ENCODE peak calls at places on chromosomes 16 and 17, in four cellular contexts. E, G, V and L are unnamed samples.

GRCh38 chr17:30031214-30031869 is 85.3 kb upstream of the NSRP1 start:
- DNase-seq in V (no peak), E (no peak), G (no peak), L (no peak)

GRCh38 chr17:70041575-70041974 is 33.5 kb upstream of the KCNJ16 start:
- DNase-seq in V (no peak), E (no peak), G (no peak), L (no peak)

GRCh38 chr17:14205992-14206461 is 30.6 kb downstream of the CDRT15 start:
- DNase-seq in V (peak), G (no peak), E (no peak), L (no peak)

GRCh38 chr17:49880291-49881053 is 32.6 kb upstream of the TAC4 start:
- DNase-seq in V (peak), E (no peak), G (peak), L (peak)

GRCh38 chr17:81941484-81942166 is 4.5 kb upstream of the PYCR1 start:
- DNase-seq in G (no peak), V (no peak), E (no peak), L (no peak)

GRCh38 chr16:74775255-74775654 is 635 bp upstream of the FA2H start:
- DNase-seq in E (no peak), V (no peak), G (no peak), L (no peak)

GRCh38 chr17:46810837-46811236 is 7.7 kb downstream of the WNT3 start:
- DNase-seq in E (no peak), G (no peak), V (no peak), L (no peak)

GRCh38 chr17:17819561-17819995 is 17.2 kb downstream of the SREBF1 start:
- DNase-seq in V (peak), E (no peak), G (peak), L (peak)

GRCh38 chr16:1309888-1310831 is 724 bp downstream of the UBE2I start:
- DNase-seq in V (peak), G (peak), E (no peak), L (no peak)

GRCh38 chr17:69961488-69962145 is 113.4 kb upstream of the KCNJ16 start:
- DNase-seq in V (no peak), G (no peak), E (no peak), L (no peak)

GRCh38 chr16:17177968-17178880 is 292.5 kb downstream of the XYLT1 start:
- DNase-seq in E (no peak), V (no peak), G (peak), L (no peak)

GRCh38 chr16:67447508-67448076 is 16.7 kb downstream of the HSD11B2 start:
- DNase-seq in V (peak), G (no peak), E (no peak), L (no peak)

GRCh38 chr16:31833047-31833446 is 40.6 kb upstream of the ZNF267 start:
- DNase-seq in G (no peak), E (no peak), V (no peak), L (no peak)

GRCh38 chr17:46874906-46875305 is 23.5 kb downstream of the WNT9B start:
- DNase-seq in G (no peak), V (no peak), E (no peak), L (no peak)

GRCh38 chr16:31081428-31082351 is 7.1 kb downstream of the PRSS53 start:
- DNase-seq in E (no peak), G (no peak), V (no peak), L (no peak)

GRCh38 chr17:19003966-19004600 is 481 bp downstream of the FAM83G start:
- DNase-seq in E (no peak), V (peak), G (peak), L (no peak)

GRCh38 chr17:15268465-15268864 is 3.3 kb upstream of the PMP22 start:
- DNase-seq in E (no peak), G (peak), V (no peak), L (no peak)

GRCh38 chr16:69872888-69873287 is 78.2 kb upstream of the CLEC18A start:
- DNase-seq in G (no peak), V (no peak), E (no peak), L (no peak)

GRCh38 chr16:9226924-9227323 is 135.5 kb downstream of the HAPSTR1 start:
- DNase-seq in V (no peak), E (no peak), G (no peak), L (no peak)

GRCh38 chr16:30633526-30633925 is 17.2 kb upstream of the PRR14 start:
- DNase-seq in E (no peak), G (no peak), V (no peak), L (no peak)

GRCh38 chr16:81826523-81826922 is 47.4 kb downstream of the PLCG2 start:
- DNase-seq in G (no peak), V (no peak), E (no peak), L (no peak)

GRCh38 chr17:18225121-18225561 is 294 bp upstream of the LLGL1 start:
- DNase-seq in V (peak), G (peak), E (peak), L (peak)

GRCh38 chr16:83966153-83966696 is 1.8 kb upstream of the NECAB2 start:
- DNase-seq in E (no peak), G (no peak), V (no peak), L (no peak)

GRCh38 chr17:45146616-45147101 is 1.6 kb upstream of the HEXIM1 start:
- DNase-seq in V (no peak), G (peak), E (no peak), L (no peak)

GRCh38 chr17:48912476-48912875 is 4.3 kb downstream of the UBE2Z start:
- DNase-seq in E (no peak), V (no peak), G (no peak), L (no peak)

GRCh38 chr16:29996773-29997250 is 771 bp downstream of the INO80E start:
- DNase-seq in G (no peak), V (no peak), E (no peak), L (no peak)

GRCh38 chr16:82293671-82294070 is 123.6 kb upstream of the MPHOSPH6 start:
- DNase-seq in E (no peak), V (no peak), G (no peak), L (no peak)

GRCh38 chr17:35170968-35171771 is 23.0 kb downstream of the SLC35G3 start:
- DNase-seq in G (no peak), V (peak), E (no peak), L (no peak)

GRCh38 chr17:78781339-78782304 is at the start of gene CYTH1:
- DNase-seq in V (peak), G (no peak), E (no peak), L (no peak)

GRCh38 chr17:75346906-75347305 is 57.7 kb upstream of the SLC25A19 start:
- DNase-seq in E (no peak), G (peak), V (no peak), L (peak)
- H3K4me3 ChIP-seq in E (no peak), G (no peak), V (peak), L (no peak)

GRCh38 chr17:77364381-77364911 is 223.7 kb downstream of the SEC14L1 start:
- DNase-seq in E (no peak), G (no peak), V (no peak), L (no peak)

GRCh38 chr17:77364941-77365583 is 224.3 kb downstream of the SEC14L1 start:
- DNase-seq in V (no peak), E (no peak), G (no peak), L (no peak)

GRCh38 chr17:77366558-77367245 is 225.9 kb downstream of the SEC14L1 start:
- DNase-seq in E (no peak), G (peak), V (no peak), L (no peak)

GRCh38 chr17:77366206-77366557 is 225.4 kb downstream of the SEC14L1 start:
- DNase-seq in E (no peak), G (no peak), V (no peak), L (no peak)

DNA sequence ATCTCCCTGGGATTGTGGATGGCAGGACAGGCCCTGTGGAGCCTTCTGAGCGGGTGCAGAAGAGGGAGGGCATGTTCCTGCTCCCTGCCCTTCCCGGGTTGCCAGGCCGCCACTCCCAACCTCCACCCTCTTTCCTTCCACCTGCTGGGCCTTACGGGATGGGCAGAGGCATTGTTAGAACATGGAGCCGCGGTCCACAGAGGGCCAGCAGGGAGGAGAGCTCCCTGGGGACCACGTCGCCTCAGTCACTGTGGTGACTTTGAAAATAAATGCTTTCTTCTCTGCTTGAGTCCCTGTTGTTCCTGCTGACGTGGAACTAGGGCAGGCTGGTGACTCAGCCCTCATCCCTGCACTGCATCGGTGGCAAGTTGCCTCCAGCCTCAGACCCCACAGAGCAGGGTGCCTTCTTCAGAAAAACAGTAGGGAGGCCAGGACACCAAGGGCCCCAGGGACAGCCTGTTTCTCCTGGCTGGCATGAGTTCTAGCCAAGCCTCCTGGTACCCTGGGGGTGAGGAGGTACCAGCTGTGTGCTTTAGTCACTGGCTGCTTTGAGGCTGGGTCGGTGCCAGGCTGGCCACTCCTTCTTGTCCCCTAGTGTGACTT is 224.9 kb downstream of the SEC14L1 start:
- DNase-seq in G (peak), E (peak), V (peak), L (peak)
- H3K4me3 ChIP-seq in G (no peak), E (peak), V (no peak), L (no peak)

GRCh38 chr17:42180922-42181850 is at the start of gene KCNH4:
- DNase-seq in G (peak), E (peak), V (peak), L (peak)
- H3K4me3 ChIP-seq in G (no peak), E (peak), V (peak), L (peak)

GRCh38 chr17:74633261-74633783 is 9.8 kb upstream of the CD300E start:
- DNase-seq in E (no peak), G (no peak), V (no peak), L (no peak)
- H3K4me3 ChIP-seq in E (no peak), G (no peak), V (no peak), L (no peak)

GRCh38 chr17:20922128-20922670 is 120.6 kb downstream of the USP22 start:
- DNase-seq in G (peak), V (no peak), E (no peak), L (no peak)

GRCh38 chr17:20920813-20921199 is 122.0 kb downstream of the USP22 start:
- DNase-seq in E (no peak), V (no peak), G (peak), L (no peak)

GRCh38 chr17:20914658-20915057 is 128.2 kb downstream of the USP22 start:
- DNase-seq in V (no peak), E (no peak), G (no peak), L (no peak)

GRCh38 chr17:20919990-20920812 is 122.6 kb downstream of the USP22 start:
- DNase-seq in E (no peak), G (peak), V (no peak), L (no peak)

DNA sequence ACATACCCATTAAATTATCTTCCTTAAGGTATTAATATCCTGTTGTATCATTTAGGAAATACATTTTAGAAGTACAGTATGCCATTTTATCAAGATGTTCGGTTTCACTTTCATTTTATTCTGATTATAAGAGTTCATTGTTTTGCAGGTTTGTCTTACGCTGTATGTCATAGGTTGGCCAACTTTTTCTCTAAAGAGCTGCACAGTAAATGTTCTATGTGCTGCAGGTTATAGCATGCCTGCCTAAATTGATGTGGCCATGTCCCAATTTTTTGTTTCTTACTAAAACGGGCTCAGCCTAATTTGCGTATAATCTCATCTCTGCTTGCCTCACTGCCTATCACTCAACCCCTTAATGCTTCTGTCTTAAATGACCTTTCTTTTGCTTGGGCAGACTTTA is 126.4 kb downstream of the USP22 start:
- DNase-seq in V (no peak), G (no peak), E (no peak), L (no peak)
- H3K4me3 ChIP-seq in V (peak), G (no peak), E (no peak), L (no peak)

DNA sequence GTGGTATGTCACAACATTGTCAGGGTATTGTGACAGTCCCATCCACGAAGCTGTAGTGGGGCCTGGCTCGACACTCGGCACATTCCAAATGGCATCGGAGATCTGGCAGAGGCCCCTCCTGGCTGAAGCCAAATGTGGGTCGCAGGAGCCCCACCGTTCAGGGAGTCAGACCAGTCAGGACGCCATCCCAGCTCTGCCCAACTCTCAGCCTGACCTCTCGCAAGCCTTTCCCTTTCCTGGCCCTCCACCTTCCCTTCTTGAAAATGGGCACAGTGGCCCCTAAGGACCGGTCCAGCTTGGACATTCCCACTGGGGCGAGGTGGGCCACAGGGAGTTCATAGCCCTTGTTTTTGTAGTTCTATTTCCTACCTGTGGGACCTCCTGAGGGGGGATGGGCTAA is 1.6 kb downstream of the NATD1 start:
- DNase-seq in V (no peak), E (no peak), G (no peak), L (no peak)
- H3K4me3 ChIP-seq in V (no peak), E (peak), G (no peak), L (no peak)

DNA sequence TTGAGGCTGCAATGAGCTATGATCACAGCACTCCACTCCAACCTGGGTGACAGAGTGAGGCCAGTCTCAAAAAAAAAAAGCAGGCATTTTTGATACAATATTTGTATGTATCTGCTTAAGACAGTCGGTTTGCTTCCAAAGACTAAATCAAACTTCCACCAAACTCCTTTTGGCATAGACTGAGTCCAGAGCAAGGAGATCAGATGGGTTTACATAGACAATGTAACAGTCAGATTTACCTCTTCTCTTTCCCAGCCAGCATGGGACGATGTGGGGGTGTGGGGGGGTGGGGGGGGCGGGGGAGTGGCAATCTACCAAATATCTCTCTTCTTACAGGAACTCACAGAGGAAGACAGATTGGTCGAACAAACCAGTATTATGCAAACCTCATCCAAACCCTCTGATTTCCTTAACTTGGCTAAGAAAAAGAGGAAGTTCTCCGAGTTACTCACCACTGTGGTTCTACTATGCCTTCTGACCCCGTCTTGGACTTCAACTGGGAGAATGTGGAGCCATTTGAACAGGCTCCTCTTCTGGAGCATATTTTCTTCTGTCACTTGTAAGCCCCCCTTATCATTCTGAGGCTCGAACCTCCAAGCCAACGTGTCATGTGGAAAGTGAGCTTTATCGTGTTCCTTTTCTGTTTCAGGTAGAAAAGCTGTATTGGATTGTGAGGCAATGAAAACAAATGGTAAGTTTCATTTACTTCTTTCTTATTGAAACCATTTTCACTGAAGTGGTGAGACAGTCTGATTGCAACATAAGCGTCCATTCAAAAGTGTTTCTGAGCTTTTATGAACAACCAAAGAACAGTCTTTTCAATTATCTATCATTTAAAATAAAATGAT is at the start of gene MILR1:
- DNase-seq in V (no peak), E (no peak), G (peak), L (peak)
- H3K4me3 ChIP-seq in V (no peak), E (peak), G (peak), L (no peak)

GRCh38 chr17:75392559-75392958 is 12.9 kb downstream of the GRB2 start:
- DNase-seq in G (no peak), V (no peak), E (no peak), L (no peak)
- H3K4me3 ChIP-seq in G (peak), V (no peak), E (peak), L (peak)

DNA sequence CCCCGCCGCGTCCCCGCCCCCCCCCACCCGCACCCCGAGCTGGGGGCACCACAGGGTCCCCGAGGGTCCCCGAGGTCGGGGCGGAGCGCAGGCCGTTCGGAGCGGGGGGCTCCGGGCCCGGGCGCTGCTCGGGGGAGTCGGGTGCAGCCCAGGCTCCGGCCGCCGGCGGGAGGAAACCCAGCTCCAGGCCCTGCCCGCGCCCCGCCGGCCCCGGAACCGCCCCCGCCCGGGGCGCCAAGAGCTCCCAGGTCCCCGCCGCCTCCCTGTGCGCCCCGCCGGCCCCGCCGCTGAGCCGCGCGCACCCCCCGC is 33.2 kb upstream of the RPH3AL start:
- DNase-seq in E (no peak), G (no peak), V (peak), L (no peak)
- H3K4me3 ChIP-seq in E (peak), G (peak), V (no peak), L (peak)

GRCh38 chr17:6102615-6103014 is 32.4 kb downstream of the WSCD1 start:
- DNase-seq in V (no peak), E (no peak), G (no peak), L (no peak)
- H3K4me3 ChIP-seq in V (no peak), E (no peak), G (no peak), L (no peak)